ENCODE peak calls at places on chromosomes 16 and 17, in four cellular contexts. W is mammary epithelial cell, H is A673, L is endothelial cell of umbilical vein. F is an unnamed sample.

GRCh38 chr16:52068447-52069074 is 478.4 kb downstream of the TOX3 start:
- DNase-seq in H (peak), L (no peak), W (peak), F (no peak)

GRCh38 chr16:86381491-86381890 is 128.8 kb upstream of the FOXF1 start:
- DNase-seq in L (no peak), W (no peak), H (no peak), F (no peak)

GRCh38 chr17:17900615-17901520 is 64.1 kb upstream of the SREBF1 start:
- DNase-seq in H (peak), L (peak), W (peak), F (peak)

GRCh38 chr17:3695723-3696411 is at the start of gene P2RX5:
- DNase-seq in W (peak), L (peak), H (no peak), F (no peak)

GRCh38 chr16:71894229-71894920 is 956 bp upstream of the IST1 start:
- DNase-seq in W (peak), H (peak), L (peak), F (peak)

GRCh38 chr16:8958344-8958808 is 5.3 kb downstream of the USP7 start:
- DNase-seq in L (peak), W (peak), H (no peak), F (no peak)

GRCh38 chr17:45200701-45201100 is 21.0 kb upstream of the FMNL1 start:
- DNase-seq in H (no peak), W (no peak), L (no peak), F (no peak)

GRCh38 chr16:85878875-85879274 is 20.1 kb upstream of the IRF8 start:
- DNase-seq in H (no peak), W (peak), L (peak), F (peak)

GRCh38 chr16:61575617-61576016 is 460.6 kb downstream of the CDH8 start:
- DNase-seq in H (no peak), W (no peak), L (no peak), F (no peak)

GRCh38 chr17:62968445-62968923 is 2.4 kb downstream of the TANC2 start:
- DNase-seq in H (peak), W (peak), L (peak), F (peak)

GRCh38 chr16:72066747-72067146 is 3.7 kb downstream of the HPR start:
- DNase-seq in H (peak), L (peak), W (peak), F (peak)

GRCh38 chr17:3892095-3892998 is 506 bp downstream of the CAMKK1 start:
- DNase-seq in W (no peak), H (peak), L (peak), F (peak)

GRCh38 chr16:77840093-77840492 is 51.7 kb downstream of the VAT1L start:
- DNase-seq in L (no peak), H (no peak), W (no peak), F (no peak)
- TF ChIP-seq CTCF in L (no peak), H (no peak), W (no peak), F (no peak)

GRCh38 chr16:49049644-49050043 is 232.0 kb downstream of the CBLN1 start:
- DNase-seq in L (no peak), W (no peak), H (no peak), F (no peak)

GRCh38 chr16:49049191-49049590 is 232.4 kb downstream of the CBLN1 start:
- DNase-seq in H (no peak), W (no peak), L (no peak), F (no peak)

GRCh38 chr16:49052846-49053245 is 228.8 kb downstream of the CBLN1 start:
- DNase-seq in L (no peak), W (no peak), H (no peak), F (no peak)

GRCh38 chr16:49050607-49051006 is 231.0 kb downstream of the CBLN1 start:
- DNase-seq in H (no peak), L (no peak), W (no peak), F (no peak)

GRCh38 chr16:49051626-49052025 is 230.0 kb downstream of the CBLN1 start:
- DNase-seq in W (no peak), L (no peak), H (no peak), F (no peak)
- TF ChIP-seq EZH2 in W (no peak), L (no peak), H (no peak), F (no peak)

DNA sequence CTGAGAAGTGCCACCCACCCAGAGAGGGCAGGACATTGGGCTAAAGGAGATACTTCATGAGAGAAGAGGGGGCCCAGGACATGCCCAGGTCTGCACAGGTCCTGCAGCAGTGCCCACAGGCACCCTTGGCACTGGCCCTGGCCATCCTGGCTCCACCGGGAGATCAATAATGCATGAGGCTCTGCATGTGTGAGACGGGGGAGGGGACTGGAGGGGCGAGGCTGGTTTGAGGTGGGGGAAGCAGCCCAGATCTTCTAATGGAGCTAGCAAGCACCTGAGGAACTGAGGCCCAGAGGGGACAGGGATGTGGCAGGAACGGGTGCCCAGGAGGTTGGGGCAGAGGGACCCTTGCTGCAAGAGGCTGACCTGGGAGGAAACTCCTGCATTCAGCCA is 567 bp downstream of the OSBPL7 start:
- DNase-seq in H (no peak), L (no peak), W (no peak), F (no peak)
- H3K27ac ChIP-seq in H (no peak), L (peak), W (no peak), F (peak)

DNA sequence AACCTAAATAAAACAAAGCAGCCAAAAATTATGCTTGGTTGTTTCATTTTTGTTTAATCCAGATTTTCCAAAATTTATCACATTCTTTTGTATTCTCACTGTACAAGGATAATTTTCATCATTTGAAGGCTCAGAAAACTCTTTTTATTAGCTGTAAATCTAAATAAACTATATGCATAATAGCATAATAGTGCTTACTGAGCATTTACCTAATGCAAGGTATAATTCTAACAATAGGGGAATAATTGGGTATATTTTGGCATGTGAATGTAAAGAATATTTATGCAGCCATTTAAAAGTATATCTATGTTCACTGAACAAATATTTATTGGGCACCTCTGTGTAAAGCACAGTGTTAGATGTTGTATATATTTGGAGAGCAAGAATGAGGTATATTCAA is 17.0 kb downstream of the PALB2 start:
- DNase-seq in H (no peak), L (no peak), W (no peak), F (no peak)
- TF ChIP-seq CTCF in H (no peak), L (no peak), W (no peak), F (no peak)

DNA sequence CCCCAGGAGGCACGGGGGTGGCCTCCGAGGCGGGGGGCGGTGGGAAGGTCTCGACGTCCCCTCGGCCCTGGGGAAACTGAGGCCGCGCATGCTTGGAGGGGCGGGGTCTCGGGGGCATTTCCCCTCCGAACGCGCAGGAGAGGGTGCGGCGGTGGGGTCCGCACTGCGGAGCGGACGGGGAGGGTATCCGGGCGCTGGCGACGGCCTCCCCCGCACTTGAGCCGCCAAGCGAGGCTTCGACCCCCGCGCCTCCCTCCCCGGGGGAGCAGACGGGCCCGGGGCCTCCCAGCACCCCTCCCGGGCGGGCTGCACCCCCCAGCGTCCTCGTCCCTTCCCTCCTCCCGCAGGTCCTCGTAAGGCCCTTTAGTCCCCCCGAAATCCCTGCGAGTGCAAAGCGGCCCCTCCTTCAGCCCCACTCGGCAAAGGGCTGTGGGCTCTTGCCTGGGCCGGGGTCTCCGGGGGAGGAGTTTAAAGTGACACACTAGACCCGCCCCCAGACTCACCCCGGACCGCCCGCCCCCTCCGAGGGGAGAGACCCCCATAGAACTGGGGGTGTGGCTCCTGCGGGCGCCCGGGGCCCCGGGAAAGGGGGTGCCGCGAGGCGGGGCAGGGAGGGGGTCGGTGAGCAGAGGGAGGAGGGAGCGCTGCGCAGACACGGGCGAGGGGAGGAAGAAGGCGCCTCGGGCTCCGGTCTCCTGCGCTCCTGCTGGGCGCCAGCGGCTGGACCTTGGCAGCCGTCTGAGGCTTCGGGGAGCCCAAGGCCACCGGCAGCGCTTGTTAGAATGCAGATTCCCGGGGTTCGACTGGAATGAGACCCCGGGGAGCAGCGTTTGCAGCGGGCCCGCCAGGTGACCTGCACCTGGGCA is 642 bp downstream of the BAIAP3 start:
- DNase-seq in L (no peak), W (no peak), H (no peak), F (no peak)
- TF ChIP-seq EZH2 in L (peak), W (peak), H (no peak), F (no peak)

GRCh38 chr17:40817103-40817682 is 5.2 kb downstream of the KRT10 start:
- DNase-seq in L (no peak), W (no peak), H (no peak), F (no peak)

GRCh38 chr17:40819528-40820125 is 2.8 kb downstream of the KRT10 start:
- DNase-seq in L (peak), H (no peak), W (no peak), F (no peak)

GRCh38 chr17:40818343-40818732 is 4.1 kb downstream of the KRT10 start:
- DNase-seq in L (peak), W (no peak), H (no peak), F (no peak)

GRCh38 chr17:40820228-40820838 is 2.1 kb downstream of the KRT10 start:
- DNase-seq in L (no peak), H (no peak), W (no peak), F (no peak)

GRCh38 chr17:40818733-40819527 is 3.5 kb downstream of the KRT10 start:
- DNase-seq in L (peak), W (peak), H (peak), F (peak)
- H3K27ac ChIP-seq in L (peak), W (peak), H (peak), F (peak)

DNA sequence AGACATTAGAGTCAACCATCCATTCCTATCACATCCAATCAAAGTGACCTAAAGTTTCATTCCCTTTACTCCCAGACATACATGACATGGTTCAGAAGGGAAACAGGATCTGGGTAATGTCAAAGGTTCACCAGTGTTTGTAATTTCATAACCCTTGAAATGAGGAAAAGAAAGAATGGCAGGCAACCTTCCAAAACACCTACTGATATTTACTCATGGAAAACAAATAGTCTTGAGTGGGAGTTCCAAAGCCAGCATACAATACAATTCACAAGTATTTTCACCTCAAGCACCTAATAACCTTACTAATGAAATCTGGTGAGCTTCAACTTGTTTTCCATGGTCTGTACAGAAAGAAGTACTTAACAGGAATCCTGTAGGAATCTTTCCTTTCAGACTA is 72.5 kb upstream of the AXIN2 start:
- DNase-seq in W (no peak), L (peak), H (no peak), F (no peak)
- TF ChIP-seq CTCF in W (no peak), L (no peak), H (no peak), F (no peak)

GRCh38 chr17:50203086-50203485 is 1.7 kb upstream of the COL1A1 start:
- DNase-seq in H (no peak), W (no peak), L (no peak), F (no peak)

GRCh38 chr17:50199651-50200446 is 1.6 kb downstream of the COL1A1 start:
- DNase-seq in L (peak), W (peak), H (peak), F (peak)

GRCh38 chr17:50199211-50199633 is 2.2 kb downstream of the COL1A1 start:
- DNase-seq in H (no peak), L (no peak), W (no peak), F (no peak)

GRCh38 chr17:50201226-50201854 is at the start of gene COL1A1:
- DNase-seq in W (no peak), H (no peak), L (no peak), F (no peak)

DNA sequence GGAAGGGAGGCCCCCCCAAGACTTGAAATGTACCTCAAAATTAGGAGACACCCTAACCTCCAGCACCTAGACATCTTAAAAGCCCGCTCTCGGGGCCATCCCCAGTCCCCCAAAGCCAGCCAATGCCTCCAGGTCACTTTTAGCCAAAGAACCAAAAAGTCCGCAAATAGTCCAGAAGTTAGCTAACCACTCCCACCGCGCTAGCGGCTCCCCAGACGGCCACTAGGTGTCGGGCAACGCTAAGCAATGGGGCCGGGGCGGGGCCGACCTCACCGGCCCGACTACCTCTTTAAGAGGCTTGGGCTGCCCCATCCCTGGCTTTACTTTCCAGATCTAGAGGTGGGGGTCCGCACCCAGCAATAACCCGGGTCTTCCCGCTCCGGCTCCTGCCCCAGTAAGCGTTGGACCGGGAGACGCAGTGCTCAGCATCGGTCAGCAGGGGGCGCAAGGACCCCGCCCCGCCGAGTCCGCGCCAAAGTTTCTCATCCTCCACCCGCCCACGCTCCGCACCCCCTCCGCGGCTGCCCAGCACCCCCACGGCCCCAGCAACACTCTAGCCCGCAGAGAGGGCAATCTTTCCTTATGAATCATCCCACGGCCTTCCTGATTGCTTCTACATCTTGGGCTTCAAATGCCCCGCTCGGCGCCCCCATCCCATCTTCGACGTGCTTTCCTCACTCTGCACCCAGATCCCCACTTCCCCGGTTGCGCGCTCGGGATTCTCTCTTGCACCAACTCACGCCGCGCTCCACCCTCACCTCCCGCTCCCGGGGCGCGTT is 795 bp downstream of the COL1A1 start:
- DNase-seq in L (peak), H (peak), W (peak), F (peak)
- TF ChIP-seq EZH2 in L (no peak), H (no peak), W (no peak), F (no peak)

GRCh38 chr16:23899869-23900268 is 64.1 kb downstream of the PRKCB start:
- DNase-seq in L (no peak), H (peak), W (no peak), F (no peak)
- H3K27ac ChIP-seq in L (no peak), H (peak), W (no peak), F (no peak)

F was measured in PC-9.